ENCODE peak calls at places on chromosomes 16 and 17, in seven cellular contexts. One of them, this sample, is unnamed.

GRCh38 chr16:57929250-57929649 is 41.7 kb downstream of the CNGB1 start:
- DNase-seq in ovary: no peak
- DNase-seq in body of pancreas: no peak
- DNase-seq in lower lobe of right lung: no peak
- DNase-seq in CD8-positive, alpha-beta memory T cell: no peak
- DNase-seq in tibial nerve: no peak
- DNase-seq in heart left ventricle: no peak
- DNase-seq in this sample: no peak

GRCh38 chr16:71676236-71676635 is 48.3 kb downstream of the PHLPP2 start:
- DNase-seq in CD8-positive, alpha-beta memory T cell: no peak
- DNase-seq in body of pancreas: no peak
- DNase-seq in heart left ventricle: no peak
- DNase-seq in tibial nerve: no peak
- DNase-seq in lower lobe of right lung: no peak
- DNase-seq in ovary: no peak
- DNase-seq in this sample: no peak

GRCh38 chr17:11598274-11599221 is at the start of gene DNAH9:
- DNase-seq in CD8-positive, alpha-beta memory T cell: no peak
- DNase-seq in body of pancreas: peak; percentile 99
- DNase-seq in ovary: peak; percentile 99
- DNase-seq in lower lobe of right lung: peak; percentile 97
- DNase-seq in tibial nerve: peak; percentile 95
- DNase-seq in heart left ventricle: peak; percentile 95
- DNase-seq in this sample: no peak

GRCh38 chr16:381788-382717 is at the start of gene PGAP6:
- DNase-seq in lower lobe of right lung: peak; percentile 72
- DNase-seq in tibial nerve: peak; percentile 66
- DNase-seq in heart left ventricle: peak; percentile 81
- DNase-seq in body of pancreas: peak; percentile 68
- DNase-seq in CD8-positive, alpha-beta memory T cell: peak; percentile 62
- DNase-seq in ovary: peak; percentile 70
- DNase-seq in this sample: peak; percentile 67

GRCh38 chr16:89693931-89694783 is 7.3 kb downstream of the SPATA2L start:
- DNase-seq in tibial nerve: no peak
- DNase-seq in ovary: peak; percentile 25
- DNase-seq in lower lobe of right lung: peak; percentile 47
- DNase-seq in CD8-positive, alpha-beta memory T cell: no peak
- DNase-seq in body of pancreas: no peak
- DNase-seq in heart left ventricle: no peak
- DNase-seq in this sample: peak; percentile 5

GRCh38 chr16:1787322-1788094 is 4.7 kb downstream of the NUBP2 start:
- DNase-seq in CD8-positive, alpha-beta memory T cell: no peak
- DNase-seq in heart left ventricle: peak; percentile 7
- DNase-seq in tibial nerve: no peak
- DNase-seq in ovary: peak; percentile 32
- DNase-seq in lower lobe of right lung: peak; percentile 42
- DNase-seq in body of pancreas: no peak
- DNase-seq in this sample: peak; percentile 3

GRCh38 chr16:634051-634670 is 1.9 kb downstream of the METTL26 start:
- DNase-seq in lower lobe of right lung: no peak
- DNase-seq in body of pancreas: no peak
- DNase-seq in tibial nerve: no peak
- DNase-seq in ovary: peak; percentile 39
- DNase-seq in heart left ventricle: no peak
- DNase-seq in CD8-positive, alpha-beta memory T cell: no peak
- DNase-seq in this sample: no peak

GRCh38 chr17:79678091-79678731 is 52.5 kb upstream of the ENPP7 start:
- DNase-seq in lower lobe of right lung: no peak
- DNase-seq in body of pancreas: no peak
- DNase-seq in ovary: no peak
- DNase-seq in heart left ventricle: no peak
- DNase-seq in CD8-positive, alpha-beta memory T cell: no peak
- DNase-seq in tibial nerve: no peak
- DNase-seq in this sample: no peak

GRCh38 chr16:4693956-4694663 is 748 bp downstream of the NUDT16L1 start:
- DNase-seq in tibial nerve: no peak
- DNase-seq in heart left ventricle: no peak
- DNase-seq in CD8-positive, alpha-beta memory T cell: no peak
- DNase-seq in body of pancreas: peak; percentile 57
- DNase-seq in lower lobe of right lung: peak; percentile 67
- DNase-seq in ovary: peak; percentile 66
- DNase-seq in this sample: peak; percentile 52

GRCh38 chr16:10410469-10410868 is 24.6 kb downstream of the ATF7IP2 start:
- DNase-seq in lower lobe of right lung: no peak
- DNase-seq in CD8-positive, alpha-beta memory T cell: no peak
- DNase-seq in body of pancreas: no peak
- DNase-seq in heart left ventricle: no peak
- DNase-seq in ovary: no peak
- DNase-seq in tibial nerve: no peak
- DNase-seq in this sample: no peak
- H3K9me3 ChIP-seq in lower lobe of right lung: peaks cover 75% of the 10 kb centered on the region
- H3K9me3 ChIP-seq in CD8-positive, alpha-beta memory T cell: peaks cover 34% of the 10 kb centered on the region
- H3K9me3 ChIP-seq in body of pancreas: no peaks in the 10 kb centered on the region
- H3K9me3 ChIP-seq in heart left ventricle: peaks cover 92% of the 10 kb centered on the region
- H3K9me3 ChIP-seq in ovary: no peaks in the 10 kb centered on the region
- H3K9me3 ChIP-seq in tibial nerve: no peaks in the 10 kb centered on the region
- H3K9me3 ChIP-seq in this sample: peaks cover 12% of the 10 kb centered on the region

GRCh38 chr16:3413730-3414379 is 12.8 kb downstream of the ZNF174 start:
- DNase-seq in CD8-positive, alpha-beta memory T cell: no peak
- DNase-seq in heart left ventricle: no peak
- DNase-seq in ovary: no peak
- DNase-seq in lower lobe of right lung: no peak
- DNase-seq in body of pancreas: no peak
- DNase-seq in tibial nerve: no peak
- DNase-seq in this sample: no peak

GRCh38 chr16:3408561-3409197 is 7.7 kb downstream of the ZNF174 start:
- DNase-seq in CD8-positive, alpha-beta memory T cell: no peak
- DNase-seq in body of pancreas: no peak
- DNase-seq in tibial nerve: no peak
- DNase-seq in heart left ventricle: no peak
- DNase-seq in lower lobe of right lung: no peak
- DNase-seq in ovary: no peak
- DNase-seq in this sample: no peak
- H3K9me3 ChIP-seq in CD8-positive, alpha-beta memory T cell: peaks cover 52% of the 10 kb centered on the region
- H3K9me3 ChIP-seq in body of pancreas: peaks cover 7% of the 10 kb centered on the region
- H3K9me3 ChIP-seq in tibial nerve: peaks cover 17% of the 10 kb centered on the region
- H3K9me3 ChIP-seq in heart left ventricle: peaks cover 100% of the 10 kb centered on the region
- H3K9me3 ChIP-seq in lower lobe of right lung: peaks cover 94% of the 10 kb centered on the region
- H3K9me3 ChIP-seq in ovary: peaks cover 10% of the 10 kb centered on the region
- H3K9me3 ChIP-seq in this sample: peaks cover 41% of the 10 kb centered on the region

DNA sequence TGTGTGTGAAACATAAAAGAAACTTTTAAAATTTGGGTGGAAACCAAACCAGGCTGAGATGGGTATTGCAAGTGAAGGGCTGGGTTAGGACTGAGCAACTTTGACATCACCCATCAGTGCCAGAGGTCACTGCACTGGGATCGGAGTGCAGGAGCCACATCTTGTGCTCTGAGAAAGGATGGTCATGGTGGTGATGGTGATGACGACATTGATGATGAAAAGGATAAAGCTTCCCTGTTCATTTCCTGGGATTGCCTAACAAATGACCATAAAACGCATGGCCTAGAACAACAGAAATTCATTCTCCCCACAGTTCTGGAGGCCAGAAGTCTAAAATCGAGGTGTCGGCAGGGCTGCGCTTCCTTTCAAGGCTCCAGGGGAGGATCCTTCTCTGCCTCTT is 324.0 kb downstream of the MAF start:
- DNase-seq in heart left ventricle: no peak
- DNase-seq in lower lobe of right lung: no peak
- DNase-seq in tibial nerve: no peak
- DNase-seq in CD8-positive, alpha-beta memory T cell: no peak
- DNase-seq in ovary: no peak
- DNase-seq in body of pancreas: no peak
- DNase-seq in this sample: no peak
- H3K9me3 ChIP-seq in heart left ventricle: no peaks in the 10 kb centered on the region
- H3K9me3 ChIP-seq in lower lobe of right lung: no peaks in the 10 kb centered on the region
- H3K9me3 ChIP-seq in tibial nerve: no peaks in the 10 kb centered on the region
- H3K9me3 ChIP-seq in CD8-positive, alpha-beta memory T cell: no peaks in the 10 kb centered on the region
- H3K9me3 ChIP-seq in ovary: no peaks in the 10 kb centered on the region
- H3K9me3 ChIP-seq in body of pancreas: no peaks in the 10 kb centered on the region
- H3K9me3 ChIP-seq in this sample: no peaks in the 10 kb centered on the region

GRCh38 chr17:40218006-40218739 is 931 bp upstream of the WIPF2 start:
- DNase-seq in tibial nerve: no peak
- DNase-seq in lower lobe of right lung: no peak
- DNase-seq in body of pancreas: no peak
- DNase-seq in CD8-positive, alpha-beta memory T cell: no peak
- DNase-seq in ovary: no peak
- DNase-seq in heart left ventricle: no peak
- DNase-seq in this sample: no peak
- H3K9me3 ChIP-seq in tibial nerve: no peaks in the 10 kb centered on the region
- H3K9me3 ChIP-seq in lower lobe of right lung: no peaks in the 10 kb centered on the region
- H3K9me3 ChIP-seq in body of pancreas: no peaks in the 10 kb centered on the region
- H3K9me3 ChIP-seq in CD8-positive, alpha-beta memory T cell: no peaks in the 10 kb centered on the region
- H3K9me3 ChIP-seq in ovary: no peaks in the 10 kb centered on the region
- H3K9me3 ChIP-seq in heart left ventricle: no peaks in the 10 kb centered on the region
- H3K9me3 ChIP-seq in this sample: no peaks in the 10 kb centered on the region

GRCh38 chr17:83200746-83201145 is 121.3 kb downstream of the METRNL start:
- DNase-seq in tibial nerve: peak; percentile 4
- DNase-seq in lower lobe of right lung: peak; percentile 39
- DNase-seq in body of pancreas: no peak
- DNase-seq in heart left ventricle: no peak
- DNase-seq in CD8-positive, alpha-beta memory T cell: no peak
- DNase-seq in ovary: peak; percentile 14
- DNase-seq in this sample: peak; percentile 6

GRCh38 chr17:83203073-83203471 is 123.7 kb downstream of the METRNL start:
- DNase-seq in tibial nerve: peak; percentile 88
- DNase-seq in body of pancreas: peak; percentile 76
- DNase-seq in lower lobe of right lung: peak; percentile 82
- DNase-seq in CD8-positive, alpha-beta memory T cell: no peak
- DNase-seq in heart left ventricle: peak; percentile 48
- DNase-seq in ovary: peak; percentile 13
- DNase-seq in this sample: no peak

GRCh38 chr17:83203472-83204221 is 124.2 kb downstream of the METRNL start:
- DNase-seq in heart left ventricle: peak; percentile 12
- DNase-seq in ovary: peak; percentile 22
- DNase-seq in body of pancreas: peak; percentile 5
- DNase-seq in tibial nerve: peak; percentile 34
- DNase-seq in CD8-positive, alpha-beta memory T cell: no peak
- DNase-seq in lower lobe of right lung: peak; percentile 48
- DNase-seq in this sample: peak; percentile 8

GRCh38 chr17:83201206-83202001 is 122.0 kb downstream of the METRNL start:
- DNase-seq in CD8-positive, alpha-beta memory T cell: no peak
- DNase-seq in ovary: no peak
- DNase-seq in heart left ventricle: no peak
- DNase-seq in body of pancreas: peak; percentile 1
- DNase-seq in tibial nerve: peak; percentile 4
- DNase-seq in lower lobe of right lung: peak; percentile 24
- DNase-seq in this sample: no peak

DNA sequence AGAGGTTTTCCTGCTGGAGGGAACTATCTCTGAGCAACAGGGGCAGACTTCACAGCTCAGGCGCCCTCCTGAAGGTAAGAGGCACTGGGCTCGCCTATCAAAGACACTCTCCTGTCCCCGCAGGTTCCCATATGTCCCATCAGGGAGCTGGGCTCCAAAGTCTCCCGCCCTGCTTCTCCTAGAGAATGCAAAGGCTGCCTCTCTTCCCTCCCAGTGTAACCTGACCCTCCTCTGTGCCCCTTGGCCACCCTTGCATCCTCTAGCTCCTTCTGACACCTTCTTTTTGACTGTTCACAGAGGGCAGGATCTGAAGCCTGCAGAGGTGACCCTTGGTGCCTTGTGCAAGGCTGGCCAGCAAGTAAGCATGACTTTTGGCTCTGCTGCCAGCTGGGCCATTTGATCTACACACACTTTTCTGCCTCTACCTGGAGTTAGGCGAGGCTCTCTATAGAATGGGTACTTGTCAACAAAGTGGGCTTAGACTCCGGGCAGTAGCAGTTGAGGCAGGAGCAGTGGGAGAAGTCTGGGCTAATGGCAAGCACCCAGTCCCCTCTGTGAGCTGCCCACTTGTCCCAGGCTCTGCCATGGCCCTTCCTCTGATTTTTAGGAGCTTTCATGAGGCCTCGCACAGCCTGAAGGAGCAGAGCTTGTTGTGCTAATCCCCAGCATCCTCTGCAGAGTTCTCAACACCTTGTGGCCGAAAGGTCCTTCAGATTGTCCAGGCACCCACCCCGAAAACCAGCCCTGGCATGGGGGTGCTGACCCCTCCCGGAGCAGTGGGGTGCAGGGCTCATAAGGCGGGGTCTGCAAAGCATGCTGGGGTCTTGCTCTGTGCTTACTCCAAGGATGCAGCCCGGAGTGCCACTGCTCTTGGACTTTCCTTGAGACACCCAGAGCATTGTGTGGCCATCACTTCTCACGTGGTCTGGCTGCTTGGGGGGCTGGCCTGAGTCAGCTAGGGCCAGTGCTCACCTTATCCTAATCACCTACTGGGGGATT is 122.9 kb downstream of the METRNL start:
- DNase-seq in body of pancreas: peak; percentile 2
- DNase-seq in lower lobe of right lung: peak; percentile 39
- DNase-seq in ovary: no peak
- DNase-seq in tibial nerve: peak; percentile 4
- DNase-seq in CD8-positive, alpha-beta memory T cell: no peak
- DNase-seq in heart left ventricle: no peak
- DNase-seq in this sample: peak; percentile 6
- H3K9me3 ChIP-seq in body of pancreas: no peaks in the 10 kb centered on the region
- H3K9me3 ChIP-seq in lower lobe of right lung: no peaks in the 10 kb centered on the region
- H3K9me3 ChIP-seq in ovary: no peaks in the 10 kb centered on the region
- H3K9me3 ChIP-seq in tibial nerve: no peaks in the 10 kb centered on the region
- H3K9me3 ChIP-seq in CD8-positive, alpha-beta memory T cell: no peaks in the 10 kb centered on the region
- H3K9me3 ChIP-seq in heart left ventricle: no peaks in the 10 kb centered on the region
- H3K9me3 ChIP-seq in this sample: no peaks in the 10 kb centered on the region

GRCh38 chr17:69819316-69820087 is 255.5 kb upstream of the KCNJ16 start:
- DNase-seq in tibial nerve: no peak
- DNase-seq in lower lobe of right lung: no peak
- DNase-seq in CD8-positive, alpha-beta memory T cell: no peak
- DNase-seq in heart left ventricle: no peak
- DNase-seq in ovary: no peak
- DNase-seq in body of pancreas: no peak
- DNase-seq in this sample: no peak
- H3K9me3 ChIP-seq in tibial nerve: no peaks in the 10 kb centered on the region
- H3K9me3 ChIP-seq in lower lobe of right lung: no peaks in the 10 kb centered on the region
- H3K9me3 ChIP-seq in CD8-positive, alpha-beta memory T cell: no peaks in the 10 kb centered on the region
- H3K9me3 ChIP-seq in heart left ventricle: no peaks in the 10 kb centered on the region
- H3K9me3 ChIP-seq in ovary: no peaks in the 10 kb centered on the region
- H3K9me3 ChIP-seq in body of pancreas: no peaks in the 10 kb centered on the region
- H3K9me3 ChIP-seq in this sample: no peaks in the 10 kb centered on the region

DNA sequence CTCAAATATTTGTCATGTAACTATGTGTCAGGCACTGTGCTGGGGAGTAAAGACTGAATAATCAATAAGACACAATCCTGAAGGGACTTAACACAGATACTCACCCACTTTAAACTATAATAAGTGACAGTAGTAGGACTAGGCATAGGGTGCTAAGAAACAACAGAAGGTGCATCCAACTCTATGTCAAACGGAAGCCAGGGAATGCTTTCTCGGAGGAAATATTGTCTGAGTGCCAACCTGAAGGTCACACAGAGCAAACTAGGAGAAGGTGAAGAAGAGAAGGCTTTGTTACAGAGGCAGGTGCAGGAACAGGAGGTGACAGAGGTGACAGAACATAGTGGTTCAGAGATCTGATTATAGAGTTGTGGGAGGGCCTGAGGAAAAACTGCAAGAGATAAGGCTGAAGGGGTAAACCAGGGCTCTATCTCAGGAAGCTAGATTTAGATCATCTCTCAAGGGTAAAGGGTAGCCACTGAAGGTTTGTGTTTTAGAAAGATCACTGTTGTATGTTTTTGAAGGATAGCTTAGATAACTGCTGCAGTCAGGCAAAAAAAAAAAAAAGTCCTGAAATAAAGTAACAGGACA is 85.4 kb upstream of the NETO2 start:
- DNase-seq in ovary: no peak
- DNase-seq in tibial nerve: no peak
- DNase-seq in body of pancreas: no peak
- DNase-seq in lower lobe of right lung: no peak
- DNase-seq in heart left ventricle: no peak
- DNase-seq in CD8-positive, alpha-beta memory T cell: no peak
- DNase-seq in this sample: no peak
- H3K9me3 ChIP-seq in ovary: no peaks in the 10 kb centered on the region
- H3K9me3 ChIP-seq in tibial nerve: no peaks in the 10 kb centered on the region
- H3K9me3 ChIP-seq in body of pancreas: no peaks in the 10 kb centered on the region
- H3K9me3 ChIP-seq in lower lobe of right lung: no peaks in the 10 kb centered on the region
- H3K9me3 ChIP-seq in heart left ventricle: no peaks in the 10 kb centered on the region
- H3K9me3 ChIP-seq in CD8-positive, alpha-beta memory T cell: no peaks in the 10 kb centered on the region
- H3K9me3 ChIP-seq in this sample: no peaks in the 10 kb centered on the region

This sample was measured in T-helper 17 cell.